ENCODE peak calls at places on chromosomes 7 and 10, in six cellular contexts. S is astrocyte of the spinal cord, U is kidney glomerular epithelial cell, X is dorsolateral prefrontal cortex, H is GM10248, F is thoracic aorta. J is an unnamed sample.

GRCh38 chr10:50506861-50507573 is 116.7 kb downstream of the SGMS1 start:
- DNase-seq in S (no peak), U (no peak), X (peak), H (no peak), F (no peak), J (no peak)

GRCh38 chr10:97796651-97797050 is 24.9 kb upstream of the SFRP5 start:
- DNase-seq in S (no peak), U (no peak), X (no peak), H (no peak), F (no peak), J (no peak)

GRCh38 chr10:61837748-61838055 is 63.8 kb upstream of the ARID5B start:
- DNase-seq in S (no peak), U (no peak), X (no peak), H (no peak), F (no peak), J (no peak)

GRCh38 chr7:123024989-123025758 is 29.7 kb upstream of the TAS2R16 start:
- DNase-seq in S (peak), U (no peak), X (no peak), H (no peak), F (no peak), J (peak)

GRCh38 chr10:29370092-29370611 is 81.3 kb downstream of the LYZL1 start:
- DNase-seq in S (no peak), U (no peak), X (no peak), H (no peak), F (no peak), J (no peak)

GRCh38 chr10:121654021-121654545 is 55.8 kb upstream of the FGFR2 start:
- DNase-seq in S (peak), U (no peak), X (no peak), H (no peak), F (no peak), J (no peak)

GRCh38 chr10:77398986-77399755 is 238.4 kb downstream of the KCNMA1 start:
- DNase-seq in S (no peak), U (no peak), X (no peak), H (no peak), F (no peak), J (no peak)

GRCh38 chr10:14416308-14416700 is 85.6 kb upstream of the FRMD4A start:
- DNase-seq in S (peak), U (no peak), X (no peak), H (no peak), F (no peak), J (no peak)

GRCh38 chr10:75137533-75138438 is 26.3 kb downstream of the SAMD8 start:
- DNase-seq in S (peak), U (peak), X (no peak), H (peak), F (no peak), J (peak)

GRCh38 chr7:40175725-40176510 is 41.1 kb downstream of the SUGCT start:
- DNase-seq in S (peak), U (peak), X (no peak), H (no peak), F (no peak), J (peak)

GRCh38 chr7:152583006-152583405 is 92.9 kb downstream of the XRCC2 start:
- DNase-seq in S (no peak), U (no peak), X (no peak), H (no peak), F (no peak), J (no peak)

GRCh38 chr7:2956526-2957368 is 86.9 kb downstream of the CARD11 start:
- DNase-seq in S (peak), U (peak), X (no peak), H (no peak), F (no peak), J (peak)

GRCh38 chr7:12222889-12223579 is 11.9 kb downstream of the TMEM106B start:
- DNase-seq in S (no peak), U (no peak), X (no peak), H (peak), F (no peak), J (no peak)

GRCh38 chr7:126702242-126703016 is 550.3 kb downstream of the GRM8 start:
- DNase-seq in S (no peak), U (peak), X (no peak), H (no peak), F (no peak), J (no peak)

GRCh38 chr10:119367841-119368549 is 160.6 kb downstream of the GRK5 start:
- DNase-seq in S (no peak), U (no peak), X (no peak), H (no peak), F (no peak), J (no peak)

GRCh38 chr10:78319841-78320240 is 286.2 kb downstream of the RPS24 start:
- DNase-seq in S (no peak), U (no peak), X (no peak), H (no peak), F (no peak), J (no peak)

GRCh38 chr10:122567056-122567660 is 6.6 kb downstream of the DMBT1 start:
- DNase-seq in S (no peak), U (no peak), X (no peak), H (peak), F (no peak), J (no peak)

GRCh38 chr7:114051871-114052324 is 133.1 kb upstream of the PPP1R3A start:
- DNase-seq in S (no peak), U (no peak), X (no peak), H (peak), F (no peak), J (no peak)

GRCh38 chr7:53458636-53459035 is 423.2 kb downstream of the POM121L12 start:
- DNase-seq in S (no peak), U (no peak), X (no peak), H (no peak), F (no peak), J (no peak)

GRCh38 chr10:78959901-78960300 is 108.9 kb upstream of the ZMIZ1 start:
- DNase-seq in S (no peak), U (no peak), X (no peak), H (no peak), F (no peak), J (no peak)

GRCh38 chr7:155753446-155753965 is 58.8 kb downstream of the SHH start:
- DNase-seq in S (no peak), U (no peak), X (no peak), H (no peak), F (no peak), J (no peak)

GRCh38 chr10:63331586-63331985 is 134.2 kb downstream of the JMJD1C start:
- DNase-seq in S (no peak), U (no peak), X (no peak), H (no peak), F (no peak), J (peak)

GRCh38 chr10:21334891-21335696 is 190.4 kb downstream of the SKIDA1 start:
- DNase-seq in S (peak), U (peak), X (no peak), H (no peak), F (peak), J (peak)

GRCh38 chr7:130162196-130162595 is 43.0 kb downstream of the TMEM209 start:
- DNase-seq in S (no peak), U (no peak), X (no peak), H (no peak), F (no peak), J (no peak)

GRCh38 chr7:84422790-84423189 is 228.2 kb upstream of the SEMA3A start:
- DNase-seq in S (no peak), U (no peak), X (no peak), H (no peak), F (no peak), J (peak)

GRCh38 chr7:53218730-53219504 is 183.5 kb downstream of the POM121L12 start:
- DNase-seq in S (peak), U (no peak), X (no peak), H (no peak), F (no peak), J (no peak)

GRCh38 chr7:10734595-10734994 is 239.1 kb upstream of the PHF14 start:
- DNase-seq in S (no peak), U (no peak), X (no peak), H (no peak), F (no peak), J (no peak)

GRCh38 chr7:98816206-98816605 is 53.6 kb downstream of the TMEM130 start:
- DNase-seq in S (no peak), U (no peak), X (no peak), H (no peak), F (peak), J (no peak)

GRCh38 chr10:76631054-76631453 is 1006.6 kb downstream of the KCNMA1 start:
- DNase-seq in S (no peak), U (no peak), X (no peak), H (no peak), F (no peak), J (no peak)

GRCh38 chr10:10818082-10818481 is 199.6 kb upstream of the CELF2 start:
- DNase-seq in S (no peak), U (no peak), X (no peak), H (no peak), F (no peak), J (peak)

GRCh38 chr10:31698169-31698890 is 230.3 kb downstream of the ARHGAP12 start:
- DNase-seq in S (peak), U (no peak), X (no peak), H (no peak), F (no peak), J (peak)

GRCh38 chr7:87564290-87564963 is 36.3 kb downstream of the ABCB1 start:
- DNase-seq in S (no peak), U (peak), X (no peak), H (peak), F (no peak), J (peak)

GRCh38 chr10:72740526-72740925 is 48.6 kb downstream of the MCU start:
- DNase-seq in S (peak), U (peak), X (no peak), H (no peak), F (no peak), J (peak)

GRCh38 chr10:78867555-78867939 is 201.2 kb upstream of the ZMIZ1 start:
- DNase-seq in S (no peak), U (no peak), X (no peak), H (no peak), F (no peak), J (no peak)

GRCh38 chr7:157892751-157893150 is 555.9 kb downstream of the DNAJB6 start:
- DNase-seq in S (no peak), U (no peak), X (no peak), H (no peak), F (no peak), J (no peak)